ENCODE peak calls at places on chromosomes 12 and 14, in four cellular contexts. S is nephron progenitor cell; L is naive thymus-derived CD8-positive, alpha-beta T cell; Y is KBM-7. Z is an unnamed sample.

GRCh38 chr14:70735043-70735442 is 74.3 kb downstream of the MAP3K9 start:
- DNase-seq in Y (no peak), S (no peak), L (no peak), Z (no peak)

GRCh38 chr14:85762523-85762922 is 232.6 kb downstream of the FLRT2 start:
- DNase-seq in Y (no peak), L (no peak), S (no peak), Z (no peak)

GRCh38 chr12:19757317-19757877 is 318.1 kb downstream of the AEBP2 start:
- DNase-seq in L (no peak), Y (peak; percentile 48), S (no peak), Z (peak; percentile 50)

GRCh38 chr14:99514552-99515300 is 33.5 kb downstream of the CCNK start:
- DNase-seq in Y (no peak), S (no peak), L (no peak), Z (no peak)

GRCh38 chr12:132156145-132156709 is 12.0 kb downstream of the NOC4L start:
- DNase-seq in Y (no peak), S (no peak), L (no peak), Z (no peak)

GRCh38 chr14:81164167-81164774 is 56.5 kb downstream of the GTF2A1 start:
- DNase-seq in S (peak; percentile 60), Y (peak; percentile 82), L (no peak), Z (peak; percentile 69)

GRCh38 chr12:87871061-87871460 is 158.1 kb downstream of the C12orf50 start:
- DNase-seq in L (no peak), S (no peak), Y (no peak), Z (no peak)

GRCh38 chr14:102490456-102490855 is 19.1 kb downstream of the ANKRD9 start:
- DNase-seq in Y (no peak), S (no peak), L (no peak), Z (no peak)

GRCh38 chr12:62656576-62657362 is 190.1 kb downstream of the MON2 start:
- DNase-seq in S (no peak), Y (no peak), L (no peak), Z (no peak)

GRCh38 chr12:3727877-3728632 is 24.9 kb downstream of the CRACR2A start:
- DNase-seq in L (peak; percentile 26), Y (peak; percentile 6), S (no peak), Z (no peak)

GRCh38 chr12:100656806-100657205 is 83.3 kb downstream of the GAS2L3 start:
- DNase-seq in S (no peak), Y (no peak), L (no peak), Z (no peak)

GRCh38 chr14:28468191-28469151 is 298.1 kb upstream of the FOXG1 start:
- DNase-seq in S (no peak), L (no peak), Y (no peak), Z (no peak)

GRCh38 chr14:48568688-48569087 is 893.3 kb upstream of the MDGA2 start:
- DNase-seq in S (no peak), Y (no peak), L (no peak), Z (no peak)

GRCh38 chr14:88411039-88411438 is 25.6 kb downstream of the SPATA7 start:
- DNase-seq in S (no peak), Y (no peak), L (no peak), Z (no peak)

GRCh38 chr12:17361224-17361623 is 728.8 kb downstream of the RERGL start:
- DNase-seq in S (no peak), L (no peak), Y (no peak), Z (no peak)

GRCh38 chr12:98146487-98146886 is 368.9 kb upstream of the TMPO start:
- DNase-seq in Y (no peak), S (no peak), L (no peak), Z (no peak)

GRCh38 chr14:23562822-23563472 is 4.6 kb downstream of the AP1G2 start:
- DNase-seq in S (peak; percentile 83), Y (peak; percentile 70), L (peak; percentile 44), Z (peak; percentile 46)

GRCh38 chr14:99788713-99789112 is 4.5 kb upstream of the EML1 start:
- DNase-seq in L (no peak), Y (no peak), S (no peak), Z (no peak)

GRCh38 chr12:47216150-47216677 is 136.5 kb upstream of the AMIGO2 start:
- DNase-seq in Y (peak; percentile 83), S (no peak), L (peak; percentile 68), Z (no peak)

GRCh38 chr12:67358686-67359374 is 89.7 kb downstream of the CAND1 start:
- DNase-seq in L (no peak), S (no peak), Y (peak; percentile 24), Z (no peak)

GRCh38 chr12:69873429-69873828 is 48.4 kb downstream of the MYRFL start:
- DNase-seq in L (no peak), S (no peak), Y (no peak), Z (no peak)

GRCh38 chr14:53019391-53019790 is 68.5 kb upstream of the FERMT2 start:
- DNase-seq in Y (no peak), S (no peak), L (no peak), Z (no peak)

GRCh38 chr14:79910086-79910485 is 301.2 kb downstream of the DIO2 start:
- DNase-seq in S (no peak), Y (no peak), L (no peak), Z (no peak)

GRCh38 chr12:98446716-98447115 is 68.7 kb upstream of the TMPO start:
- DNase-seq in L (no peak), S (no peak), Y (no peak), Z (no peak)

GRCh38 chr14:102554835-102555819 is 37.3 kb upstream of the RCOR1 start:
- DNase-seq in S (peak; percentile 78), L (peak; percentile 62), Y (no peak), Z (peak; percentile 37)

GRCh38 chr12:118714051-118714460 is 267.3 kb upstream of the SRRM4 start:
- DNase-seq in Y (peak; percentile 53), L (no peak), S (peak; percentile 60), Z (peak; percentile 1)

GRCh38 chr12:79517363-79517762 is 173.4 kb downstream of the PAWR start:
- DNase-seq in S (no peak), L (no peak), Y (no peak), Z (no peak)

GRCh38 chr12:99959549-99960170 is 25.1 kb downstream of the ANKS1B start:
- DNase-seq in S (no peak), L (no peak), Y (no peak), Z (no peak)

GRCh38 chr14:101035466-101036225 is 132.1 kb upstream of the RTL1 start:
- DNase-seq in Y (no peak), S (no peak), L (no peak), Z (no peak)

GRCh38 chr12:123941485-123942276 is 30.9 kb downstream of the CCDC92 start:
- DNase-seq in L (no peak), S (no peak), Y (peak; percentile 8), Z (no peak)

GRCh38 chr12:120856980-120857379 is 47.2 kb downstream of the SPPL3 start:
- DNase-seq in L (no peak), S (no peak), Y (peak; percentile 49), Z (peak; percentile 12)

GRCh38 chr12:57242329-57242690 is 8.7 kb downstream of the STAC3 start:
- DNase-seq in S (no peak), Y (no peak), L (no peak), Z (no peak)

GRCh38 chr14:21874946-21875345 is 201.3 kb upstream of the OR4E1 start:
- DNase-seq in L (no peak), Y (no peak), S (no peak), Z (no peak)

GRCh38 chr12:124836759-124837158 is 26.9 kb downstream of the SCARB1 start:
- DNase-seq in S (no peak), L (no peak), Y (no peak), Z (no peak)

GRCh38 chr12:47750916-47751470 is 7.7 kb downstream of the RAPGEF3 start:
- DNase-seq in L (no peak), S (no peak), Y (no peak), Z (no peak)

GRCh38 chr12:120094485-120094884 is 22.1 kb downstream of the RAB35 start:
- DNase-seq in L (no peak), S (no peak), Y (no peak), Z (no peak)

GRCh38 chr12:115398311-115398781 is 714.4 kb upstream of the TBX3 start:
- DNase-seq in S (no peak), Y (no peak), L (no peak), Z (peak; percentile 20)